ENCODE peak calls at places on chromosomes 13 and 19, in nine cellular contexts. I, A, B, U, R, Y, F, E and O are unnamed samples.

GRCh38 chr19:19055701-19056100 is 8.1 kb upstream of the SLC25A42 start:
- DNase-seq in B (no peak), E (no peak), A (no peak), Y (no peak), F (no peak), I (no peak), U (no peak), R (no peak), O (no peak)

GRCh38 chr13:33207616-33207964 is 78.0 kb downstream of the STARD13 start:
- DNase-seq in R (peak), B (peak), A (no peak), Y (no peak), I (peak), F (no peak), E (peak), U (no peak), O (peak)

GRCh38 chr13:99267927-99268326 is 9.7 kb upstream of the GPR18 start:
- DNase-seq in I (no peak), U (no peak), Y (no peak), B (no peak), A (no peak), F (no peak), E (no peak), R (no peak), O (no peak)

GRCh38 chr13:36549771-36550170 is 117.5 kb downstream of the CCNA1 start:
- DNase-seq in Y (no peak), B (no peak), A (peak), I (no peak), F (no peak), R (no peak), U (no peak), E (no peak), O (no peak)

GRCh38 chr13:82010780-82011179 is 1669.9 kb upstream of the SPRY2 start:
- DNase-seq in U (no peak), I (no peak), E (no peak), R (peak), Y (no peak), A (no peak), B (peak), F (no peak), O (no peak)

GRCh38 chr13:108213946-108214345 is 1.4 kb downstream of the LIG4 start:
- DNase-seq in R (peak), Y (no peak), I (no peak), F (no peak), B (no peak), U (no peak), E (peak), A (no peak), O (no peak)

GRCh38 chr19:42018503-42019193 is 24.6 kb upstream of the ATP1A3 start:
- DNase-seq in F (no peak), R (no peak), Y (no peak), U (no peak), I (peak), E (peak), A (peak), B (peak), O (peak)

GRCh38 chr13:99800951-99801350 is 170.6 kb downstream of the ZIC5 start:
- DNase-seq in B (no peak), Y (no peak), U (no peak), F (no peak), E (no peak), A (no peak), R (no peak), I (no peak), O (no peak)

GRCh38 chr13:102693781-102694180 is 1.1 kb downstream of the METTL21C start:
- DNase-seq in R (peak), B (peak), I (no peak), U (no peak), Y (no peak), A (no peak), F (no peak), E (peak), O (peak)

GRCh38 chr13:57583529-57583928 is 48.0 kb upstream of the PCDH17 start:
- DNase-seq in F (no peak), A (no peak), U (no peak), I (no peak), R (no peak), B (no peak), Y (no peak), E (no peak), O (no peak)

GRCh38 chr13:21240586-21240985 is 64.1 kb downstream of the MRPL57 start:
- DNase-seq in I (peak), A (no peak), F (no peak), U (no peak), Y (no peak), R (no peak), B (peak), E (peak), O (peak)

GRCh38 chr13:34247596-34247995 is 429.6 kb downstream of the RFC3 start:
- DNase-seq in U (no peak), R (no peak), Y (no peak), B (no peak), F (no peak), A (no peak), I (no peak), E (no peak), O (no peak)

GRCh38 chr13:78054152-78054551 is 135.5 kb upstream of the EDNRB start:
- DNase-seq in R (peak), E (no peak), A (no peak), F (no peak), U (no peak), Y (peak), B (no peak), I (no peak), O (no peak)

GRCh38 chr13:32660227-32660626 is 74.0 kb downstream of the PDS5B start:
- DNase-seq in F (no peak), U (no peak), B (no peak), R (no peak), A (no peak), E (no peak), Y (no peak), I (no peak), O (no peak)

GRCh38 chr13:98869408-98870090 is 108.3 kb downstream of the DOCK9 start:
- DNase-seq in B (peak), F (no peak), I (no peak), E (no peak), R (no peak), Y (no peak), A (no peak), U (no peak), O (no peak)

GRCh38 chr13:44432595-44432994 is 59.0 kb downstream of the SERP2 start:
- DNase-seq in F (no peak), E (no peak), A (no peak), R (no peak), I (no peak), Y (no peak), B (no peak), U (no peak), O (no peak)

GRCh38 chr19:18895038-18895827 is 725 bp downstream of the CERS1 start:
- DNase-seq in Y (peak), F (no peak), R (peak), I (peak), A (peak), B (peak), E (no peak), U (peak), O (peak)